ENCODE peak calls at places on chromosome 1, in seven cellular contexts. M is keratinocyte, L is ascending aorta, W is aorta, U is DMS153, B is lower leg skin, Z is left cardiac atrium. K is an unnamed sample.

GRCh38 chr1:151061012-151061401 is 810 bp downstream of the MLLT11 start:
- DNase-seq in U (no peak), W (no peak), M (no peak), B (no peak), L (no peak), Z (no peak), K (no peak)

GRCh38 chr1:228378453-228379164 is 28.0 kb downstream of the TRIM11 start:
- DNase-seq in Z (peak), U (peak), B (peak), M (no peak), L (peak), W (peak), K (peak)

GRCh38 chr1:39283858-39284257 is 79.4 kb downstream of the MACF1 start:
- DNase-seq in M (no peak), B (no peak), Z (no peak), W (no peak), L (no peak), U (peak), K (no peak)

GRCh38 chr1:205812271-205812877 is 624 bp downstream of the SLC41A1 start:
- DNase-seq in Z (no peak), L (peak), M (no peak), U (no peak), B (peak), W (no peak), K (no peak)

GRCh38 chr1:202155478-202156021 is 4.9 kb downstream of the PTPN7 start:
- DNase-seq in W (peak), L (no peak), B (no peak), M (no peak), Z (peak), U (peak), K (no peak)

GRCh38 chr1:79193211-79194079 is 186.9 kb upstream of the ADGRL4 start:
- DNase-seq in W (no peak), L (no peak), B (no peak), M (no peak), U (peak), Z (no peak), K (no peak)

GRCh38 chr1:194487172-194487571 is 1300.8 kb upstream of the B3GALT2 start:
- DNase-seq in W (no peak), M (no peak), L (no peak), B (no peak), Z (no peak), U (no peak), K (no peak)

GRCh38 chr1:23436520-23437354 is 12.2 kb upstream of the TCEA3 start:
- DNase-seq in B (no peak), M (no peak), W (no peak), Z (no peak), L (no peak), U (no peak), K (no peak)

GRCh38 chr1:53135735-53136114 is 6.7 kb downstream of the SLC1A7 start:
- DNase-seq in W (no peak), M (no peak), L (no peak), B (no peak), Z (no peak), U (no peak), K (no peak)

GRCh38 chr1:182029002-182029378 is 32.5 kb downstream of the ZNF648 start:
- DNase-seq in W (no peak), Z (no peak), U (no peak), L (no peak), B (no peak), M (no peak), K (no peak)

GRCh38 chr1:162977944-162978568 is 91.1 kb upstream of the RGS4 start:
- DNase-seq in U (no peak), Z (no peak), L (no peak), M (no peak), W (no peak), B (no peak), K (no peak)

GRCh38 chr1:36352910-36353878 is 29.7 kb upstream of the EVA1B start:
- DNase-seq in U (no peak), Z (no peak), B (no peak), M (no peak), W (no peak), L (no peak), K (no peak)

GRCh38 chr1:3011631-3012510 is 9.4 kb upstream of the ACTRT2 start:
- DNase-seq in Z (no peak), B (no peak), W (no peak), M (no peak), U (no peak), L (no peak), K (peak)

GRCh38 chr1:235415008-235415904 is 48.0 kb downstream of the TBCE start:
- DNase-seq in M (no peak), B (peak), W (peak), L (peak), U (no peak), Z (peak), K (no peak)

GRCh38 chr1:117017062-117017461 is 15.5 kb downstream of the CD101 start:
- DNase-seq in B (no peak), Z (no peak), M (no peak), W (no peak), L (no peak), U (no peak), K (no peak)

GRCh38 chr1:165645654-165646366 is 14.8 kb downstream of the MGST3 start:
- DNase-seq in U (no peak), M (peak), B (no peak), Z (peak), W (no peak), L (no peak), K (no peak)

GRCh38 chr1:100387209-100387608 is 34.9 kb downstream of the CDC14A start:
- DNase-seq in M (no peak), Z (no peak), U (no peak), B (no peak), L (no peak), W (no peak), K (no peak)

GRCh38 chr1:217333939-217334338 is 297.0 kb downstream of the GPATCH2 start:
- DNase-seq in M (no peak), Z (no peak), W (peak), B (no peak), L (no peak), U (peak), K (no peak)

GRCh38 chr1:51926171-51926812 is 47.8 kb upstream of the NRDC start:
- DNase-seq in L (no peak), M (peak), U (no peak), B (no peak), Z (no peak), W (no peak), K (no peak)

GRCh38 chr1:163055005-163055404 is 14.2 kb upstream of the RGS4 start:
- DNase-seq in L (no peak), Z (no peak), M (no peak), B (no peak), W (no peak), U (peak), K (no peak)

GRCh38 chr1:231734417-231734816 is 107.8 kb downstream of the DISC1 start:
- DNase-seq in M (no peak), U (no peak), L (no peak), B (no peak), W (peak), Z (peak), K (no peak)

K was measured in chondrocyte.